ENCODE peak calls at places on chromosomes 11 and 22, in seven cellular contexts. One of them, this sample, is unnamed.

GRCh38 chr11:68660066-68660810 is 24.1 kb upstream of the GAL start:
- DNase-seq in activated CD4-positive, alpha-beta T cell treated with anti-CD3 and anti-CD28 coated beads for 48 hours: no peak
- DNase-seq in endothelial cell: no peak
- DNase-seq in aorta: no peak
- DNase-seq in ureter: no peak
- DNase-seq in GM12892: no peak
- DNase-seq in substantia nigra: no peak
- DNase-seq in this sample: no peak

GRCh38 chr11:2275334-2276279 is 5.2 kb upstream of the ASCL2 start:
- DNase-seq in activated CD4-positive, alpha-beta T cell treated with anti-CD3 and anti-CD28 coated beads for 48 hours: no peak
- DNase-seq in endothelial cell: peak; percentile 1
- DNase-seq in aorta: no peak
- DNase-seq in ureter: no peak
- DNase-seq in GM12892: no peak
- DNase-seq in substantia nigra: no peak
- DNase-seq in this sample: peak; percentile 2

GRCh38 chr11:126145954-126146353 is 65.5 kb downstream of the RPUSD4 start:
- DNase-seq in activated CD4-positive, alpha-beta T cell treated with anti-CD3 and anti-CD28 coated beads for 48 hours: no peak
- DNase-seq in endothelial cell: no peak
- DNase-seq in aorta: peak; percentile 17
- DNase-seq in ureter: no peak
- DNase-seq in GM12892: no peak
- DNase-seq in substantia nigra: no peak
- DNase-seq in this sample: no peak

GRCh38 chr11:1828542-1828941 is 6.2 kb upstream of the SYT8 start:
- DNase-seq in activated CD4-positive, alpha-beta T cell treated with anti-CD3 and anti-CD28 coated beads for 48 hours: no peak
- DNase-seq in endothelial cell: no peak
- DNase-seq in aorta: no peak
- DNase-seq in ureter: no peak
- DNase-seq in GM12892: no peak
- DNase-seq in substantia nigra: no peak
- DNase-seq in this sample: peak; percentile 1

GRCh38 chr11:6586434-6587359 is 16.7 kb downstream of the RRP8 start:
- DNase-seq in activated CD4-positive, alpha-beta T cell treated with anti-CD3 and anti-CD28 coated beads for 48 hours: no peak
- DNase-seq in endothelial cell: no peak
- DNase-seq in aorta: no peak
- DNase-seq in ureter: no peak
- DNase-seq in GM12892: no peak
- DNase-seq in substantia nigra: no peak
- DNase-seq in this sample: no peak

GRCh38 chr22:24289781-24290181 is 19.1 kb downstream of the SPECC1L start:
- DNase-seq in activated CD4-positive, alpha-beta T cell treated with anti-CD3 and anti-CD28 coated beads for 48 hours: no peak
- DNase-seq in endothelial cell: no peak
- DNase-seq in aorta: no peak
- DNase-seq in ureter: no peak
- DNase-seq in GM12892: no peak
- DNase-seq in substantia nigra: no peak
- DNase-seq in this sample: no peak

GRCh38 chr11:64998141-64998540 is 1.4 kb upstream of the BATF2 start:
- DNase-seq in activated CD4-positive, alpha-beta T cell treated with anti-CD3 and anti-CD28 coated beads for 48 hours: peak; percentile 36
- DNase-seq in endothelial cell: no peak
- DNase-seq in aorta: no peak
- DNase-seq in ureter: no peak
- DNase-seq in GM12892: no peak
- DNase-seq in substantia nigra: no peak
- DNase-seq in this sample: no peak

GRCh38 chr22:37741312-37741795 is 44.5 kb downstream of the TRIOBP start:
- DNase-seq in activated CD4-positive, alpha-beta T cell treated with anti-CD3 and anti-CD28 coated beads for 48 hours: no peak
- DNase-seq in endothelial cell: no peak
- DNase-seq in aorta: peak; percentile 85
- DNase-seq in ureter: peak; percentile 85
- DNase-seq in GM12892: no peak
- DNase-seq in substantia nigra: no peak
- DNase-seq in this sample: peak; percentile 86

GRCh38 chr22:33000342-33001280 is 57.6 kb downstream of the SYN3 start:
- DNase-seq in activated CD4-positive, alpha-beta T cell treated with anti-CD3 and anti-CD28 coated beads for 48 hours: peak; percentile 54
- DNase-seq in endothelial cell: peak; percentile 92
- DNase-seq in aorta: peak; percentile 86
- DNase-seq in ureter: no peak
- DNase-seq in GM12892: no peak
- DNase-seq in substantia nigra: no peak
- DNase-seq in this sample: peak; percentile 47

GRCh38 chr11:65356394-65356972 is 1.9 kb downstream of the TIGD3 start:
- DNase-seq in activated CD4-positive, alpha-beta T cell treated with anti-CD3 and anti-CD28 coated beads for 48 hours: no peak
- DNase-seq in endothelial cell: no peak
- DNase-seq in aorta: no peak
- DNase-seq in ureter: no peak
- DNase-seq in GM12892: no peak
- DNase-seq in substantia nigra: no peak
- DNase-seq in this sample: no peak

GRCh38 chr11:14906614-14907392 is 14.8 kb upstream of the CYP2R1 start:
- DNase-seq in activated CD4-positive, alpha-beta T cell treated with anti-CD3 and anti-CD28 coated beads for 48 hours: no peak
- DNase-seq in endothelial cell: no peak
- DNase-seq in aorta: no peak
- DNase-seq in ureter: no peak
- DNase-seq in GM12892: no peak
- DNase-seq in substantia nigra: no peak
- DNase-seq in this sample: no peak

GRCh38 chr11:42812960-42813359 is 498.8 kb upstream of the API5 start:
- DNase-seq in activated CD4-positive, alpha-beta T cell treated with anti-CD3 and anti-CD28 coated beads for 48 hours: no peak
- DNase-seq in endothelial cell: no peak
- DNase-seq in aorta: no peak
- DNase-seq in ureter: no peak
- DNase-seq in GM12892: no peak
- DNase-seq in substantia nigra: no peak
- DNase-seq in this sample: no peak

GRCh38 chr11:113046866-113047265 is 85.6 kb downstream of the NCAM1 start:
- DNase-seq in activated CD4-positive, alpha-beta T cell treated with anti-CD3 and anti-CD28 coated beads for 48 hours: no peak
- DNase-seq in endothelial cell: no peak
- DNase-seq in aorta: no peak
- DNase-seq in ureter: no peak
- DNase-seq in GM12892: no peak
- DNase-seq in substantia nigra: no peak
- DNase-seq in this sample: no peak

GRCh38 chr11:61793829-61794204 is 1.1 kb downstream of the FEN1 start:
- DNase-seq in activated CD4-positive, alpha-beta T cell treated with anti-CD3 and anti-CD28 coated beads for 48 hours: no peak
- DNase-seq in endothelial cell: no peak
- DNase-seq in aorta: peak; percentile 23
- DNase-seq in ureter: no peak
- DNase-seq in GM12892: no peak
- DNase-seq in substantia nigra: no peak
- DNase-seq in this sample: no peak

GRCh38 chr11:125903753-125904659 is at the start of gene DDX25:
- DNase-seq in activated CD4-positive, alpha-beta T cell treated with anti-CD3 and anti-CD28 coated beads for 48 hours: peak; percentile 28
- DNase-seq in endothelial cell: peak; percentile 69
- DNase-seq in aorta: no peak
- DNase-seq in ureter: no peak
- DNase-seq in GM12892: no peak
- DNase-seq in substantia nigra: peak; percentile 26
- DNase-seq in this sample: no peak

GRCh38 chr22:46021577-46021976 is 44.6 kb upstream of the WNT7B start:
- DNase-seq in activated CD4-positive, alpha-beta T cell treated with anti-CD3 and anti-CD28 coated beads for 48 hours: no peak
- DNase-seq in endothelial cell: no peak
- DNase-seq in aorta: peak; percentile 42
- DNase-seq in ureter: no peak
- DNase-seq in GM12892: no peak
- DNase-seq in substantia nigra: no peak
- DNase-seq in this sample: no peak

GRCh38 chr22:38735126-38735464 is 20.7 kb downstream of the SUN2 start:
- DNase-seq in activated CD4-positive, alpha-beta T cell treated with anti-CD3 and anti-CD28 coated beads for 48 hours: no peak
- DNase-seq in endothelial cell: no peak
- DNase-seq in aorta: no peak
- DNase-seq in ureter: no peak
- DNase-seq in GM12892: no peak
- DNase-seq in substantia nigra: no peak
- DNase-seq in this sample: no peak